ENCODE peak calls at places on chromosomes 6 and 20, in six cellular contexts. S is foreskin keratinocyte, N is H9, D is spleen, K is AG04450, W is heart right ventricle. B is an unnamed sample.

GRCh38 chr6:3125832-3126231 is 7.3 kb downstream of the BPHL start:
- DNase-seq in S (no peak), N (no peak), D (no peak), K (no peak), W (no peak), B (no peak)

GRCh38 chr20:48676795-48677447 is 150.9 kb downstream of the PREX1 start:
- DNase-seq in S (no peak), N (no peak), D (peak; percentile 59), K (no peak), W (no peak), B (no peak)

GRCh38 chr20:31542201-31542842 is 28.1 kb downstream of the HM13 start:
- DNase-seq in S (no peak), N (no peak), D (no peak), K (no peak), W (no peak), B (no peak)

GRCh38 chr20:60055740-60056139 is 97.5 kb downstream of the CDH26 start:
- DNase-seq in S (no peak), N (peak; percentile 15), D (peak; percentile 89), K (no peak), W (peak; percentile 42), B (peak; percentile 73)

GRCh38 chr6:79467716-79468115 is 69.5 kb downstream of the LCA5 start:
- DNase-seq in S (no peak), N (no peak), D (no peak), K (no peak), W (no peak), B (no peak)

GRCh38 chr20:5864873-5865582 is 85.3 kb downstream of the TRMT6 start:
- DNase-seq in S (peak; percentile 53), N (no peak), D (no peak), K (no peak), W (no peak), B (peak; percentile 52)

GRCh38 chr6:16157909-16158308 is 29.0 kb downstream of the MYLIP start:
- DNase-seq in S (no peak), N (no peak), D (no peak), K (no peak), W (no peak), B (no peak)

GRCh38 chr6:52558266-52559000 is 18.4 kb downstream of the TRAM2 start:
- DNase-seq in S (no peak), N (no peak), D (no peak), K (no peak), W (no peak), B (no peak)

GRCh38 chr6:56353860-56354259 is 106.5 kb upstream of the COL21A1 start:
- DNase-seq in S (no peak), N (no peak), D (no peak), K (no peak), W (no peak), B (no peak)

GRCh38 chr6:140069576-140069975 is 695.1 kb upstream of the CITED2 start:
- DNase-seq in S (no peak), N (no peak), D (no peak), K (no peak), W (no peak), B (no peak)

GRCh38 chr6:56790424-56790823 is 147.7 kb upstream of the DST start:
- DNase-seq in S (no peak), N (no peak), D (no peak), K (no peak), W (no peak), B (no peak)

GRCh38 chr6:154139894-154140293 is 100.9 kb downstream of the OPRM1 start:
- DNase-seq in S (no peak), N (no peak), D (no peak), K (no peak), W (no peak), B (no peak)

GRCh38 chr6:117373211-117373813 is 52.4 kb downstream of the ROS1 start:
- DNase-seq in S (no peak), N (no peak), D (no peak), K (no peak), W (peak; percentile 8), B (no peak)

GRCh38 chr6:141866731-141867502 is 265.8 kb upstream of the GJE1 start:
- DNase-seq in S (no peak), N (no peak), D (no peak), K (no peak), W (no peak), B (no peak)

GRCh38 chr6:120378582-120379220 is 955.6 kb downstream of the TBC1D32 start:
- DNase-seq in S (peak; percentile 16), N (no peak), D (no peak), K (no peak), W (no peak), B (peak; percentile 26)

GRCh38 chr20:15196580-15197255 is 859.3 kb upstream of the FLRT3 start:
- DNase-seq in S (no peak), N (no peak), D (no peak), K (no peak), W (no peak), B (no peak)

GRCh38 chr20:22904411-22904810 is 130.7 kb upstream of the SSTR4 start:
- DNase-seq in S (no peak), N (no peak), D (no peak), K (no peak), W (no peak), B (no peak)

GRCh38 chr6:140855520-140855919 is 1277.2 kb upstream of the GJE1 start:
- DNase-seq in S (no peak), N (no peak), D (no peak), K (no peak), W (no peak), B (peak; percentile 28)

GRCh38 chr6:112216699-112217551 is 37.4 kb downstream of the LAMA4 start:
- DNase-seq in S (peak; percentile 73), N (no peak), D (no peak), K (peak; percentile 74), W (no peak), B (peak; percentile 77)

GRCh38 chr6:80728830-80729229 is 622.4 kb downstream of the BCKDHB start:
- DNase-seq in S (no peak), N (no peak), D (no peak), K (no peak), W (no peak), B (peak; percentile 1)

GRCh38 chr6:165729307-165729936 is 66.4 kb upstream of the PDE10A start:
- DNase-seq in S (no peak), N (no peak), D (no peak), K (no peak), W (no peak), B (peak; percentile 64)

GRCh38 chr20:46951405-46951804 is 56.8 kb downstream of the EYA2 start:
- DNase-seq in S (no peak), N (no peak), D (no peak), K (no peak), W (no peak), B (no peak)

GRCh38 chr20:34089655-34090324 is 22.3 kb downstream of the EIF2S2 start:
- DNase-seq in S (no peak), N (no peak), D (no peak), K (no peak), W (no peak), B (no peak)

GRCh38 chr6:89693207-89693606 is 54.7 kb upstream of the LYRM2 start:
- DNase-seq in S (no peak), N (no peak), D (no peak), K (no peak), W (no peak), B (no peak)

GRCh38 chr6:30918675-30919074 is 4.6 kb downstream of the VARS2 start:
- DNase-seq in S (no peak), N (no peak), D (no peak), K (no peak), W (no peak), B (no peak)

GRCh38 chr6:149140137-149140909 is 177.2 kb upstream of the TAB2 start:
- DNase-seq in S (no peak), N (no peak), D (peak; percentile 69), K (no peak), W (no peak), B (no peak)

GRCh38 chr20:49452011-49452482 is 30.4 kb downstream of the KCNB1 start:
- DNase-seq in S (no peak), N (no peak), D (no peak), K (no peak), W (peak; percentile 51), B (peak; percentile 42)

GRCh38 chr6:31609519-31610406 is 5.3 kb upstream of the AIF1 start:
- DNase-seq in S (no peak), N (no peak), D (no peak), K (no peak), W (no peak), B (no peak)

GRCh38 chr6:6803180-6803978 is 214.9 kb downstream of the LY86 start:
- DNase-seq in S (peak; percentile 100), N (no peak), D (peak; percentile 88), K (no peak), W (no peak), B (peak; percentile 97)

GRCh38 chr20:60040471-60041162 is 82.4 kb downstream of the CDH26 start:
- DNase-seq in S (no peak), N (no peak), D (no peak), K (no peak), W (no peak), B (no peak)

GRCh38 chr6:113645576-113645970 is 211.6 kb upstream of the MARCKS start:
- DNase-seq in S (peak; percentile 99), N (no peak), D (no peak), K (peak; percentile 77), W (no peak), B (peak; percentile 88)
- H3K27ac ChIP-seq in S (peak overlapping the region; percentile 96), N (no peak overlapping the region), D (no peak overlapping the region), K (peak overlapping the region; percentile 68), W (no peak overlapping the region), B (peak overlapping the region; percentile 94)

GRCh38 chr20:64228751-64229518 is 26.6 kb upstream of the PCMTD2 start:
- DNase-seq in S (no peak), N (no peak), D (peak; percentile 14), K (no peak), W (peak; percentile 3), B (no peak)
- TF ChIP-seq CTCF in S (no peak), N (no peak), D (no peak), K (no peak), W (no peak), B (no peak)

DNA sequence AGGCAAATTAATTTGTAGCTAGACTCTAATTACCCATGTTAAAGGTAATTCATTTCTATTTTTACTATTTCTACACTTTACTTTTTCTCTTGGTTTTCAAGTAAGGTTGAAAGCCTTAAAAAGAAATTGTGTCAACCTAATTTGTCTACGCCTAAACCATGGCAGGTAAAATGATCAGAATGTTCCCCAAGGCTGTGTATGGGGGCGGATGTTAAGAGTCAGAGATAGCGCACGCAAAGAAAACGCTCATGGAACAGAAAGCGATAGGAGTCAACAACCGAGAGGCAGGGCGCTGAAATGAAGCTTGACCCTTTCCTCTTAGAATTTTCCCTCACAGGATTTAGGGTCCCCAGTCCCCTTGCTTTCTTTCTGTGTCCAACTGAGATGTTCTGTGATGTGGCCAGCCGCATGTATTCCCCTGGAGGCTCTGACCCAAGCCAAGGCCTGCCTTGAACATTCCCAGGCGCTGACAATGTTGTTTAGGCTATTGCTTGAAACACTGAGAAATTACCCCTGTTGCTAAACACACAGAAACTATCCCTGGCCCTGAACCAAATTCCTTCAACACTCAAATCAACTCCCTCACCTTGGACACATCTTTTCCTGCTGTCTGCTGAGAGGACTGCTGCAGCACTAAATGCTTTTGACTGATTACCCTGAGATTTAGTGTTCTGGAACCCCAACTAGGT is 10.9 kb downstream of the PSMB1 start:
- DNase-seq in S (no peak), N (no peak), D (no peak), K (no peak), W (no peak), B (no peak)
- H3K27ac ChIP-seq in S (no peak overlapping the region), N (no peak overlapping the region), D (no peak overlapping the region), K (no peak overlapping the region), W (no peak overlapping the region), B (no peak overlapping the region)

DNA sequence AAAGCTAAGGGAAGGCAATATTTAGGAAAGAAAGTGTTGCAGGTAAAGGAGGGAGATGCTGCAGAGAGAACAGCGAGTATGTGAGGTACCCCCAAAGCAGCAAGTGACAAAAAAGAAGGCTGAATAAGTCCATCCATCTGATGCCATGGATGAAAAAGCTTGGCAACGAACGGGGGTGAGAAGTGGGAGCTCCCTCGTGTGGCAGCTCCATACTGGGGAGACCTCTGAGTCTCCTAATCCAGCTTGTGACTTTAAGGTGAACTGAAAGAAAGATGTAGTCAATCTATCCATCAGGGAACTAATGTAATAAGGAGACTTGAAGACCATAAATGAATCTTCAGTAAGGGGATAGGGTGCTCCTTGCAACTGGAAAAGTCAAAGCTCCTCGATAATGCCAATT is 156.6 kb downstream of the OTOR start:
- DNase-seq in S (no peak), N (no peak), D (no peak), K (no peak), W (no peak), B (no peak)
- TF ChIP-seq CTCF in S (no peak), N (peak; percentile 46), D (no peak), K (peak; percentile 15), W (no peak), B (no peak)